ENCODE peak calls at places on chromosomes 5 and 9, in nine cellular contexts. One of them, this sample, is unnamed.

GRCh38 chr5:59503223-59503622 is 390.3 kb downstream of the PDE4D start:
- DNase-seq in H1: no peak
- DNase-seq in A549: no peak
- DNase-seq in mesendoderm: peak; percentile 76
- DNase-seq in fibroblast of lung: no peak
- DNase-seq in IMR-90: no peak
- DNase-seq in PC-9: no peak
- DNase-seq in HepG2: no peak
- DNase-seq in mesenchymal stem cell: peak; percentile 67
- DNase-seq in this sample: no peak

GRCh38 chr5:111782171-111782570 is 25.2 kb upstream of the NREP start:
- DNase-seq in H1: no peak
- DNase-seq in A549: no peak
- DNase-seq in mesendoderm: no peak
- DNase-seq in fibroblast of lung: peak; percentile 38
- DNase-seq in IMR-90: peak; percentile 25
- DNase-seq in PC-9: no peak
- DNase-seq in HepG2: no peak
- DNase-seq in mesenchymal stem cell: no peak
- DNase-seq in this sample: no peak

GRCh38 chr5:7395432-7396168 is at the start of gene ADCY2:
- DNase-seq in H1: peak; percentile 77
- DNase-seq in A549: no peak
- DNase-seq in mesendoderm: peak; percentile 85
- DNase-seq in fibroblast of lung: no peak
- DNase-seq in IMR-90: no peak
- DNase-seq in PC-9: no peak
- DNase-seq in HepG2: no peak
- DNase-seq in mesenchymal stem cell: no peak
- DNase-seq in this sample: no peak

GRCh38 chr9:126671381-126671831 is 57.7 kb downstream of the LMX1B start:
- DNase-seq in H1: no peak
- DNase-seq in A549: no peak
- DNase-seq in mesendoderm: no peak
- DNase-seq in fibroblast of lung: no peak
- DNase-seq in IMR-90: no peak
- DNase-seq in PC-9: peak; percentile 17
- DNase-seq in HepG2: no peak
- DNase-seq in mesenchymal stem cell: no peak
- DNase-seq in this sample: no peak

GRCh38 chr5:11012295-11012694 is 251.3 kb upstream of the DAP start:
- DNase-seq in H1: no peak
- DNase-seq in A549: no peak
- DNase-seq in mesendoderm: peak; percentile 75
- DNase-seq in fibroblast of lung: no peak
- DNase-seq in IMR-90: no peak
- DNase-seq in PC-9: no peak
- DNase-seq in HepG2: no peak
- DNase-seq in mesenchymal stem cell: no peak
- DNase-seq in this sample: no peak

GRCh38 chr9:92607088-92607487 is 62.8 kb downstream of the IPPK start:
- DNase-seq in H1: no peak
- DNase-seq in A549: no peak
- DNase-seq in mesendoderm: no peak
- DNase-seq in fibroblast of lung: peak; percentile 75
- DNase-seq in IMR-90: peak; percentile 57
- DNase-seq in PC-9: no peak
- DNase-seq in HepG2: no peak
- DNase-seq in mesenchymal stem cell: peak; percentile 10
- DNase-seq in this sample: no peak

GRCh38 chr5:40271476-40271875 is 408.2 kb upstream of the PTGER4 start:
- DNase-seq in H1: no peak
- DNase-seq in A549: no peak
- DNase-seq in mesendoderm: no peak
- DNase-seq in fibroblast of lung: no peak
- DNase-seq in IMR-90: no peak
- DNase-seq in PC-9: no peak
- DNase-seq in HepG2: no peak
- DNase-seq in mesenchymal stem cell: no peak
- DNase-seq in this sample: no peak

GRCh38 chr9:116484483-116484776 is 202.7 kb upstream of the TRIM32 start:
- DNase-seq in H1: no peak
- DNase-seq in A549: no peak
- DNase-seq in mesendoderm: no peak
- DNase-seq in fibroblast of lung: no peak
- DNase-seq in IMR-90: no peak
- DNase-seq in PC-9: no peak
- DNase-seq in HepG2: no peak
- DNase-seq in mesenchymal stem cell: no peak
- DNase-seq in this sample: no peak

GRCh38 chr5:134139377-134139851 is 24.9 kb downstream of the TCF7 start:
- DNase-seq in H1: no peak
- DNase-seq in A549: no peak
- DNase-seq in mesendoderm: no peak
- DNase-seq in fibroblast of lung: no peak
- DNase-seq in IMR-90: no peak
- DNase-seq in PC-9: no peak
- DNase-seq in HepG2: no peak
- DNase-seq in mesenchymal stem cell: no peak
- DNase-seq in this sample: no peak

DNA sequence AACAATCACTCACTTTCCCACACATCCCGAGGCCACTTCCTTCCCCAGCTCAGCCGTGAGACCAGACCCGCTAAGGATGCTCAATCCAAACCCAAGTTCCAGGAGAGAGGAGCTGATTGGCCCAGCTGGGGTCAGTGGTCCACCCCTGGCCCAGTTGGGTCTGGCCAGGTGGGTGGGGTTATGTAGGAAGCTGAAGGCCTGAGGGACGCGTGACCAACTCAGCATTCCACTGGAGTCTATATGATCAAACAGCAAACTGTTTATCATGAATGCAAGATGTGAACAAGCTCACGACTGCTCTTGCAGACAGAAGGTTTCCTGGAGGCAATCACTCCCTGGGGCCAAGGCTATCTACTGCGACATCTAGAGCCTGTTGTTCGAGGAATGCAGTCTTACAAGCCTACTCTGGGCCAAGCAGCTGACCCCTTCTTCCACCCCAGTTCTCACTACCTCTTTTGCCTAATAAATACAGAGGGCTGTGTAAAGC is 4.9 kb upstream of the RAPGEF1 start:
- DNase-seq in H1: no peak
- DNase-seq in A549: no peak
- DNase-seq in mesendoderm: peak; percentile 69
- DNase-seq in fibroblast of lung: no peak
- DNase-seq in IMR-90: no peak
- DNase-seq in PC-9: peak; percentile 92
- DNase-seq in HepG2: no peak
- DNase-seq in mesenchymal stem cell: no peak
- DNase-seq in this sample: no peak
- H3K4me2 ChIP-seq in H1: no peak overlapping the region
- H3K4me2 ChIP-seq in A549: no peak overlapping the region
- H3K4me2 ChIP-seq in mesendoderm: no peak overlapping the region
- H3K4me2 ChIP-seq in fibroblast of lung: no peak overlapping the region
- H3K4me2 ChIP-seq in IMR-90: no peak overlapping the region
- H3K4me2 ChIP-seq in PC-9: peak overlapping the region; percentile 58
- H3K4me2 ChIP-seq in HepG2: peak overlapping the region; percentile 50
- H3K4me2 ChIP-seq in mesenchymal stem cell: no peak overlapping the region
- H3K4me2 ChIP-seq in this sample: no peak overlapping the region

GRCh38 chr9:135258461-135258860 is 171.0 kb downstream of the OLFM1 start:
- DNase-seq in H1: no peak
- DNase-seq in A549: no peak
- DNase-seq in mesendoderm: no peak
- DNase-seq in fibroblast of lung: no peak
- DNase-seq in IMR-90: no peak
- DNase-seq in PC-9: no peak
- DNase-seq in HepG2: no peak
- DNase-seq in mesenchymal stem cell: no peak
- DNase-seq in this sample: no peak
- H3K27ac ChIP-seq in H1: no peak overlapping the region
- H3K27ac ChIP-seq in A549: no peak overlapping the region
- H3K27ac ChIP-seq in mesendoderm: no peak overlapping the region
- H3K27ac ChIP-seq in fibroblast of lung: no peak overlapping the region
- H3K27ac ChIP-seq in IMR-90: no peak overlapping the region
- H3K27ac ChIP-seq in PC-9: no peak overlapping the region
- H3K27ac ChIP-seq in HepG2: no peak overlapping the region
- H3K27ac ChIP-seq in mesenchymal stem cell: no peak overlapping the region
- H3K27ac ChIP-seq in this sample: no peak overlapping the region

GRCh38 chr9:128523199-128523925 is 18.8 kb downstream of the GLE1 start:
- DNase-seq in H1: no peak
- DNase-seq in A549: no peak
- DNase-seq in mesendoderm: peak; percentile 14
- DNase-seq in fibroblast of lung: peak; percentile 55
- DNase-seq in IMR-90: peak; percentile 67
- DNase-seq in PC-9: no peak
- DNase-seq in HepG2: no peak
- DNase-seq in mesenchymal stem cell: peak; percentile 29
- DNase-seq in this sample: no peak

GRCh38 chr9:128526729-128527128 is 22.2 kb downstream of the GLE1 start:
- DNase-seq in H1: no peak
- DNase-seq in A549: no peak
- DNase-seq in mesendoderm: no peak
- DNase-seq in fibroblast of lung: no peak
- DNase-seq in IMR-90: no peak
- DNase-seq in PC-9: no peak
- DNase-seq in HepG2: no peak
- DNase-seq in mesenchymal stem cell: no peak
- DNase-seq in this sample: no peak

GRCh38 chr9:128521955-128522354 is 17.4 kb downstream of the GLE1 start:
- DNase-seq in H1: no peak
- DNase-seq in A549: no peak
- DNase-seq in mesendoderm: no peak
- DNase-seq in fibroblast of lung: no peak
- DNase-seq in IMR-90: no peak
- DNase-seq in PC-9: no peak
- DNase-seq in HepG2: no peak
- DNase-seq in mesenchymal stem cell: no peak
- DNase-seq in this sample: no peak
- H3K4me2 ChIP-seq in H1: no peak overlapping the region
- H3K4me2 ChIP-seq in A549: no peak overlapping the region
- H3K4me2 ChIP-seq in mesendoderm: no peak overlapping the region
- H3K4me2 ChIP-seq in fibroblast of lung: no peak overlapping the region
- H3K4me2 ChIP-seq in IMR-90: no peak overlapping the region
- H3K4me2 ChIP-seq in PC-9: no peak overlapping the region
- H3K4me2 ChIP-seq in HepG2: no peak overlapping the region
- H3K4me2 ChIP-seq in mesenchymal stem cell: no peak overlapping the region
- H3K4me2 ChIP-seq in this sample: no peak overlapping the region

GRCh38 chr5:143201589-143201988 is 201.9 kb downstream of the NR3C1 start:
- DNase-seq in H1: no peak
- DNase-seq in A549: no peak
- DNase-seq in mesendoderm: no peak
- DNase-seq in fibroblast of lung: no peak
- DNase-seq in IMR-90: peak; percentile 75
- DNase-seq in PC-9: no peak
- DNase-seq in HepG2: peak; percentile 76
- DNase-seq in mesenchymal stem cell: peak; percentile 89
- DNase-seq in this sample: no peak
- H3K27ac ChIP-seq in H1: no peak overlapping the region
- H3K27ac ChIP-seq in A549: no peak overlapping the region
- H3K27ac ChIP-seq in mesendoderm: no peak overlapping the region
- H3K27ac ChIP-seq in fibroblast of lung: no peak overlapping the region
- H3K27ac ChIP-seq in IMR-90: no peak overlapping the region
- H3K27ac ChIP-seq in PC-9: no peak overlapping the region
- H3K27ac ChIP-seq in HepG2: peak overlapping the region; percentile 60
- H3K27ac ChIP-seq in mesenchymal stem cell: no peak overlapping the region
- H3K27ac ChIP-seq in this sample: peak overlapping the region; percentile 35

GRCh38 chr9:134433909-134434895 is 107.9 kb downstream of the RXRA start:
- DNase-seq in H1: no peak
- DNase-seq in A549: no peak
- DNase-seq in mesendoderm: no peak
- DNase-seq in fibroblast of lung: peak; percentile 10
- DNase-seq in IMR-90: no peak
- DNase-seq in PC-9: no peak
- DNase-seq in HepG2: no peak
- DNase-seq in mesenchymal stem cell: no peak
- DNase-seq in this sample: no peak
- H3K4me2 ChIP-seq in H1: no peak overlapping the region
- H3K4me2 ChIP-seq in A549: peak overlapping the region; percentile 78
- H3K4me2 ChIP-seq in mesendoderm: no peak overlapping the region
- H3K4me2 ChIP-seq in fibroblast of lung: no peak overlapping the region
- H3K4me2 ChIP-seq in IMR-90: no peak overlapping the region
- H3K4me2 ChIP-seq in PC-9: no peak overlapping the region
- H3K4me2 ChIP-seq in HepG2: peak overlapping the region; percentile 62
- H3K4me2 ChIP-seq in mesenchymal stem cell: no peak overlapping the region
- H3K4me2 ChIP-seq in this sample: no peak overlapping the region

GRCh38 chr9:71916834-71917534 is 5.5 kb downstream of the C9orf85 start:
- DNase-seq in H1: no peak
- DNase-seq in A549: no peak
- DNase-seq in mesendoderm: no peak
- DNase-seq in fibroblast of lung: no peak
- DNase-seq in IMR-90: no peak
- DNase-seq in PC-9: no peak
- DNase-seq in HepG2: no peak
- DNase-seq in mesenchymal stem cell: no peak
- DNase-seq in this sample: no peak

GRCh38 chr9:71918419-71918818 is 7.0 kb downstream of the C9orf85 start:
- DNase-seq in H1: no peak
- DNase-seq in A549: no peak
- DNase-seq in mesendoderm: no peak
- DNase-seq in fibroblast of lung: no peak
- DNase-seq in IMR-90: no peak
- DNase-seq in PC-9: no peak
- DNase-seq in HepG2: no peak
- DNase-seq in mesenchymal stem cell: no peak
- DNase-seq in this sample: no peak

GRCh38 chr9:71921190-71921814 is 9.9 kb downstream of the C9orf85 start:
- DNase-seq in H1: no peak
- DNase-seq in A549: no peak
- DNase-seq in mesendoderm: peak; percentile 84
- DNase-seq in fibroblast of lung: no peak
- DNase-seq in IMR-90: no peak
- DNase-seq in PC-9: no peak
- DNase-seq in HepG2: no peak
- DNase-seq in mesenchymal stem cell: peak; percentile 9
- DNase-seq in this sample: peak; percentile 31

GRCh38 chr9:71924576-71924975 is 13.1 kb downstream of the C9orf85 start:
- DNase-seq in H1: no peak
- DNase-seq in A549: no peak
- DNase-seq in mesendoderm: no peak
- DNase-seq in fibroblast of lung: no peak
- DNase-seq in IMR-90: no peak
- DNase-seq in PC-9: no peak
- DNase-seq in HepG2: no peak
- DNase-seq in mesenchymal stem cell: no peak
- DNase-seq in this sample: no peak

DNA sequence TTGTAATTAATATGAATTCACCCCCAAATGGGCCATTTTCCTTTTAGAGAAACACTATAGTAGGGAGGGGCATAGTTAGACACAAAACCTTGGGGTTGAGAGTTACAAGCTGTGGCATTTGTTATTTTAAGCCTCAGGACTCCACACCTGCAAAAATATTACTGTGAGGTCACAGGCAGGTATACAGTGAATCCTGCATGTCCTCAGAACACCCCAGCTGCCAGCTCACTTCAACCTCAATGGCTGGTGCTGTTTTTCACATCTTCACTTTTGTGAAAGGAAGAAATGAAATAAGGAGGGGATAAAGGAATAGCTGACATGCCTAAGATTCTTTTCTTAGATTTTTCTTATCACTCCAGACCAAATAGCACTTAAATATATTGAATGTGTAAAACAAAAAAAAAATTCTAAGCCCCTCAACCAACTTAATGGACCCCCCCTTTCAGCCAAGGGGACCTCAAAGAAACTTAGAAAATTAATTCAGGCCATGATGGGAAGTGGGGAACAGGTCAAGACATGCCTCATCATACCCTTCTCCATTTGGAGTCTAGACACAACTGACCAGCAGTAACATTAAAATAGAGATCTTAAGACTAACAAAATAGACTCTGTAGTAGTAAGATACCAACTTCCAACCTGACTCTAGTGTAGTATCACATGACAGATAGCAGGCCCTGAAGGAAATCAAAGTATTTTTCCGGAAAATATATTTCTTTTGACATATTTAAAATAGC is 9.2 kb downstream of the C9orf85 start:
- DNase-seq in H1: no peak
- DNase-seq in A549: no peak
- DNase-seq in mesendoderm: peak; percentile 60
- DNase-seq in fibroblast of lung: no peak
- DNase-seq in IMR-90: no peak
- DNase-seq in PC-9: no peak
- DNase-seq in HepG2: no peak
- DNase-seq in mesenchymal stem cell: no peak
- DNase-seq in this sample: peak; percentile 7
- H3K27ac ChIP-seq in H1: peak overlapping the region; percentile 76
- H3K27ac ChIP-seq in A549: no peak overlapping the region
- H3K27ac ChIP-seq in mesendoderm: peak overlapping the region; percentile 83
- H3K27ac ChIP-seq in fibroblast of lung: no peak overlapping the region
- H3K27ac ChIP-seq in IMR-90: no peak overlapping the region
- H3K27ac ChIP-seq in PC-9: no peak overlapping the region
- H3K27ac ChIP-seq in HepG2: no peak overlapping the region
- H3K27ac ChIP-seq in mesenchymal stem cell: peak overlapping the region; percentile 21
- H3K27ac ChIP-seq in this sample: no peak overlapping the region

This sample was measured in Karpas-422.